ENCODE peak calls at places on chromosome 5, in four cellular contexts. I, D, G and E are unnamed samples.

GRCh38 chr5:82662340-82662739 is 384.2 kb upstream of the RPS23 start:
- DNase-seq in D (no peak), G (no peak), I (no peak), E (no peak)

GRCh38 chr5:135706893-135707292 is 127.6 kb upstream of the SLC25A48 start:
- DNase-seq in D (no peak), I (no peak), G (no peak), E (no peak)

GRCh38 chr5:151624486-151624885 is 33.4 kb upstream of the FAT2 start:
- DNase-seq in G (no peak), I (no peak), D (no peak), E (no peak)

GRCh38 chr5:176831026-176831423 is 20.7 kb downstream of the UNC5A start:
- DNase-seq in I (no peak), G (no peak), D (no peak), E (no peak)

GRCh38 chr5:56814361-56814962 is 887 bp upstream of the MAP3K1 start:
- DNase-seq in D (no peak), I (peak), G (peak), E (peak)

GRCh38 chr5:127926974-127927373 is 156.6 kb upstream of the SLC12A2 start:
- DNase-seq in I (no peak), G (no peak), D (no peak), E (no peak)

GRCh38 chr5:34655354-34655991 is 655 bp upstream of the RAI14 start:
- DNase-seq in I (peak), G (no peak), D (peak), E (peak)

GRCh38 chr5:133670336-133670735 is 58.0 kb upstream of the FSTL4 start:
- DNase-seq in I (no peak), G (no peak), D (no peak), E (no peak)

GRCh38 chr5:15020731-15021130 is 149.2 kb upstream of the ANKH start:
- DNase-seq in G (no peak), I (peak), D (no peak), E (no peak)

GRCh38 chr5:394671-395155 is 48.3 kb upstream of the EXOC3 start:
- DNase-seq in D (no peak), G (no peak), I (no peak), E (peak)

GRCh38 chr5:132211787-132212186 is 15.9 kb downstream of the P4HA2 start:
- DNase-seq in D (no peak), I (peak), G (no peak), E (no peak)

GRCh38 chr5:10485142-10485795 is 43.6 kb downstream of the ROPN1L start:
- DNase-seq in I (peak), D (peak), G (no peak), E (no peak)

GRCh38 chr5:179923422-179923821 is 15.7 kb upstream of the TBC1D9B start:
- DNase-seq in D (no peak), I (no peak), G (no peak), E (no peak)

GRCh38 chr5:179549973-179550510 is 312 bp upstream of the RUFY1 start:
- DNase-seq in G (no peak), I (no peak), D (no peak), E (no peak)

GRCh38 chr5:102663771-102664530 is 91.2 kb upstream of the PAM start:
- DNase-seq in G (no peak), I (peak), D (no peak), E (no peak)

GRCh38 chr5:169298193-169298592 is 2.7 kb downstream of the SLIT3 start:
- DNase-seq in G (no peak), I (no peak), D (no peak), E (no peak)

GRCh38 chr5:130168211-130168610 is 263.9 kb downstream of the CHSY3 start:
- DNase-seq in I (peak), G (no peak), D (no peak), E (no peak)

GRCh38 chr5:60495644-60496520 is 204.1 kb downstream of the DEPDC1B start:
- DNase-seq in I (no peak), G (no peak), D (no peak), E (no peak)

GRCh38 chr5:181215997-181216982 is 6.8 kb upstream of the TRIM41 start:
- DNase-seq in D (no peak), G (peak), I (peak), E (no peak)

GRCh38 chr5:130335116-130335515 is 430.9 kb downstream of the CHSY3 start:
- DNase-seq in I (peak), D (no peak), G (no peak), E (no peak)

GRCh38 chr5:68420476-68421344 is 205.2 kb downstream of the PIK3R1 start:
- DNase-seq in D (peak), I (no peak), G (no peak), E (no peak)

GRCh38 chr5:83589786-83590185 is 118.2 kb downstream of the VCAN start:
- DNase-seq in D (no peak), G (no peak), I (no peak), E (no peak)

GRCh38 chr5:149434162-149435014 is 55.3 kb upstream of the IL17B start:
- DNase-seq in I (peak), G (peak), D (peak), E (no peak)

GRCh38 chr5:34015120-34015807 is 7.4 kb upstream of the AMACR start:
- DNase-seq in G (no peak), I (no peak), D (no peak), E (no peak)

GRCh38 chr5:124913329-124913653 is 166.9 kb upstream of the ZNF608 start:
- DNase-seq in D (no peak), G (no peak), I (no peak), E (no peak)

GRCh38 chr5:2267991-2268390 is 385.3 kb upstream of the IRX4 start:
- DNase-seq in G (no peak), I (no peak), D (no peak), E (no peak)